ENCODE peak calls at places on chromosomes 16 and 17, in five cellular contexts. S, V, M, Q and B are unnamed samples.

GRCh38 chr17:66493283-66494019 is 191.0 kb downstream of the PRKCA start:
- DNase-seq in S (peak), V (no peak), M (peak), Q (peak), B (no peak)

GRCh38 chr17:50471009-50471905 is 2.6 kb upstream of the CHAD start:
- DNase-seq in S (no peak), V (no peak), M (no peak), Q (no peak), B (no peak)

GRCh38 chr16:61432421-61432820 is 603.8 kb downstream of the CDH8 start:
- DNase-seq in S (no peak), V (no peak), M (no peak), Q (no peak), B (no peak)

GRCh38 chr17:70168979-70169706 is at the start of gene KCNJ2:
- DNase-seq in S (peak), V (peak), M (peak), Q (peak), B (no peak)

GRCh38 chr17:31915456-31916100 is 14.1 kb upstream of the UTP6 start:
- DNase-seq in S (no peak), V (no peak), M (peak), Q (no peak), B (no peak)

GRCh38 chr17:74097461-74098131 is 105.9 kb upstream of the RPL38 start:
- DNase-seq in S (no peak), V (no peak), M (no peak), Q (no peak), B (no peak)

GRCh38 chr17:45244725-45245656 is 16.9 kb downstream of the SPATA32 start:
- DNase-seq in S (no peak), V (no peak), M (no peak), Q (no peak), B (no peak)

GRCh38 chr16:24174977-24175376 is 81.2 kb upstream of the CACNG3 start:
- DNase-seq in S (no peak), V (no peak), M (no peak), Q (no peak), B (no peak)

GRCh38 chr16:88911148-88911945 is 44.9 kb upstream of the PABPN1L start:
- DNase-seq in S (no peak), V (no peak), M (no peak), Q (no peak), B (no peak)

GRCh38 chr17:7745748-7746470 is 28.4 kb downstream of the DNAH2 start:
- DNase-seq in S (peak), V (peak), M (peak), Q (peak), B (peak)

GRCh38 chr16:633336-634050 is 2.6 kb downstream of the METTL26 start:
- DNase-seq in S (no peak), V (no peak), M (no peak), Q (no peak), B (no peak)